ENCODE peak calls at places on chromosome 13, in ten cellular contexts. Q is stimulated activated CD4-positive, alpha-beta T cell treated with anti-CD3 and anti-CD28 coated beads, Interleukin-4, amount 100 ng/mL, for 48 hours; X is CD4-positive, alpha-beta memory T cell; A is fibroblast of mammary gland; W is ELF-1; S is kidney glomerular epithelial cell; R is NCI-H524; P is transverse colon; E is effector CD4-positive, alpha-beta T cell; K is heart right ventricle. M is an unnamed sample.

GRCh38 chr13:30577381-30577780 is 40.3 kb upstream of the USPL1 start:
- DNase-seq in K (no peak), X (peak), W (no peak), Q (peak), A (peak), E (peak), R (no peak), P (peak), S (peak), M (no peak)

GRCh38 chr13:98664047-98664446 is 87.1 kb upstream of the STK24 start:
- DNase-seq in E (no peak), K (no peak), A (peak), P (no peak), X (no peak), R (no peak), S (peak), W (no peak), Q (peak), M (no peak)

GRCh38 chr13:83722443-83722842 is 159.8 kb downstream of the SLITRK1 start:
- DNase-seq in X (no peak), Q (no peak), R (no peak), W (no peak), K (no peak), E (no peak), S (no peak), P (no peak), A (no peak), M (no peak)

GRCh38 chr13:50386527-50387123 is 371.4 kb downstream of the KCNRG start:
- DNase-seq in X (no peak), W (peak), E (no peak), S (no peak), P (no peak), R (peak), K (peak), A (peak), Q (no peak), M (peak)

GRCh38 chr13:22801402-22802003 is 379.3 kb upstream of the SGCG start:
- DNase-seq in Q (no peak), R (peak), E (no peak), A (peak), K (no peak), W (no peak), S (peak), P (no peak), X (no peak), M (no peak)

GRCh38 chr13:110957181-110957884 is 42.5 kb upstream of the ANKRD10 start:
- DNase-seq in A (peak), K (no peak), Q (no peak), W (peak), E (no peak), X (no peak), P (no peak), S (no peak), R (no peak), M (no peak)

GRCh38 chr13:50161052-50161451 is 145.8 kb downstream of the KCNRG start:
- DNase-seq in R (no peak), Q (no peak), W (no peak), K (no peak), S (no peak), X (no peak), E (no peak), A (peak), P (no peak), M (no peak)

GRCh38 chr13:99898421-99898820 is 73.1 kb downstream of the ZIC5 start:
- DNase-seq in W (no peak), P (no peak), A (no peak), E (no peak), X (no peak), K (no peak), R (no peak), S (no peak), Q (no peak), M (no peak)

GRCh38 chr13:111359237-111359915 is 38.9 kb downstream of the TEX29 start:
- DNase-seq in E (no peak), W (peak), P (no peak), R (no peak), Q (no peak), X (no peak), K (no peak), A (peak), S (no peak), M (no peak)

GRCh38 chr13:103140001-103140671 is 73.9 kb upstream of the SLC10A2 start:
- DNase-seq in W (peak), R (no peak), K (no peak), P (no peak), S (peak), A (peak), E (no peak), X (no peak), Q (no peak), M (no peak)

GRCh38 chr13:21232196-21232595 is 55.7 kb downstream of the MRPL57 start:
- DNase-seq in S (no peak), E (no peak), K (no peak), P (no peak), R (no peak), Q (no peak), A (peak), W (no peak), X (no peak), M (no peak)

GRCh38 chr13:35470671-35471465 is 5.6 kb downstream of the MAB21L1 start:
- DNase-seq in S (no peak), Q (no peak), A (peak), X (no peak), E (no peak), R (peak), W (peak), K (peak), P (peak), M (no peak)

GRCh38 chr13:100124265-100124664 is 35.4 kb downstream of the PCCA start:
- DNase-seq in S (no peak), X (no peak), P (no peak), W (no peak), R (no peak), A (peak), K (no peak), E (no peak), Q (no peak), M (no peak)

GRCh38 chr13:107851670-107852460 is 363.5 kb downstream of the LIG4 start:
- DNase-seq in W (no peak), K (no peak), X (no peak), A (no peak), E (no peak), Q (no peak), S (no peak), R (no peak), P (no peak), M (no peak)

GRCh38 chr13:22039961-22040360 is 369.1 kb downstream of the FGF9 start:
- DNase-seq in W (no peak), A (no peak), E (no peak), K (no peak), Q (no peak), R (no peak), X (no peak), S (no peak), P (no peak), M (no peak)

GRCh38 chr13:23928985-23929384 is 31.7 kb upstream of the C1QTNF9B start:
- DNase-seq in R (peak), S (peak), P (no peak), Q (no peak), E (no peak), X (no peak), W (no peak), A (peak), K (no peak), M (no peak)

GRCh38 chr13:36166051-36166450 is 34.9 kb upstream of the DCLK1 start:
- DNase-seq in E (no peak), A (peak), R (no peak), K (no peak), P (no peak), Q (no peak), X (no peak), S (no peak), W (no peak), M (no peak)

M was measured in DMS 273 treated with DMSO at 0.1 percent for 48 hours.